ENCODE peak calls at places on chromosomes 16 and 17, in eight cellular contexts. A is stomach; Y is H1; K is HCT116; V is cardiac muscle cell; U is A549; M is CD4-positive, alpha-beta T cell; G is kidney epithelial cell. L is an unnamed sample.

GRCh38 chr17:61217878-61218437 is 181.7 kb upstream of the TBX2 start:
- DNase-seq in G (no peak), A (no peak), M (no peak), K (no peak), Y (no peak), V (no peak), U (no peak), L (no peak)

GRCh38 chr16:74035816-74036215 is 260.8 kb upstream of the PSMD7 start:
- DNase-seq in U (peak; percentile 25), Y (no peak), K (peak; percentile 7), M (no peak), V (peak; percentile 23), A (no peak), G (no peak), L (no peak)

GRCh38 chr17:13520899-13521572 is 80.7 kb downstream of the HS3ST3A1 start:
- DNase-seq in M (no peak), A (no peak), V (no peak), K (no peak), Y (no peak), U (no peak), G (no peak), L (no peak)

GRCh38 chr16:11734025-11734652 is 8.5 kb downstream of the TXNDC11 start:
- DNase-seq in Y (no peak), M (no peak), A (no peak), U (no peak), K (no peak), V (no peak), G (no peak), L (no peak)

GRCh38 chr16:81723098-81723723 is 55.9 kb upstream of the PLCG2 start:
- DNase-seq in V (peak; percentile 90), Y (no peak), U (peak; percentile 92), K (peak; percentile 92), M (peak; percentile 22), G (no peak), A (no peak), L (no peak)

GRCh38 chr17:50893183-50893993 is 27.2 kb upstream of the TOB1 start:
- DNase-seq in V (no peak), M (no peak), G (peak; percentile 97), U (peak; percentile 68), K (peak; percentile 71), Y (no peak), A (no peak), L (no peak)

GRCh38 chr17:59746849-59747445 is 39.5 kb downstream of the VMP1 start:
- DNase-seq in Y (no peak), G (no peak), K (no peak), U (peak; percentile 82), M (no peak), A (no peak), V (peak; percentile 49), L (no peak)

GRCh38 chr16:2963611-2964415 is at the start of gene KREMEN2:
- DNase-seq in M (no peak), U (peak; percentile 85), V (peak; percentile 56), G (no peak), A (no peak), Y (no peak), K (peak; percentile 74), L (peak; percentile 46)

GRCh38 chr17:40317880-40318834 is 9.2 kb downstream of the RARA start:
- DNase-seq in Y (peak; percentile 81), U (peak; percentile 98), V (peak; percentile 96), A (peak; percentile 97), M (peak; percentile 89), K (peak; percentile 88), G (peak; percentile 79), L (peak; percentile 88)

GRCh38 chr16:87051526-87052320 is 265.5 kb downstream of the C16orf95 start:
- DNase-seq in G (no peak), Y (no peak), M (no peak), A (no peak), V (no peak), U (no peak), K (no peak), L (no peak)

GRCh38 chr17:2705263-2705662 is 6.3 kb downstream of the CLUH start:
- DNase-seq in M (no peak), A (no peak), V (no peak), Y (no peak), G (peak; percentile 59), U (peak; percentile 45), K (no peak), L (no peak)

GRCh38 chr16:75550211-75550662 is 5.8 kb downstream of the TMEM231 start:
- DNase-seq in K (no peak), G (peak; percentile 26), V (no peak), A (peak; percentile 31), M (no peak), Y (peak; percentile 58), U (peak; percentile 61), L (no peak)

GRCh38 chr16:59665618-59666220 is 931.6 kb upstream of the GOT2 start:
- DNase-seq in V (no peak), A (no peak), U (no peak), M (no peak), G (no peak), Y (no peak), K (no peak), L (no peak)

GRCh38 chr16:1787322-1788094 is 4.7 kb downstream of the NUBP2 start:
- DNase-seq in Y (no peak), G (no peak), U (no peak), V (no peak), A (no peak), K (no peak), M (no peak), L (no peak)

GRCh38 chr16:19769239-19769638 is 51.2 kb downstream of the IQCK start:
- DNase-seq in V (no peak), A (no peak), G (no peak), M (no peak), K (no peak), U (no peak), Y (no peak), L (no peak)

GRCh38 chr17:65099941-65100315 is 37.2 kb upstream of the RGS9 start:
- DNase-seq in K (peak; percentile 80), V (no peak), Y (no peak), U (peak; percentile 84), M (peak; percentile 10), A (peak; percentile 45), G (peak; percentile 52), L (peak; percentile 71)

GRCh38 chr17:65102235-65102634 is 34.9 kb upstream of the RGS9 start:
- DNase-seq in G (no peak), K (no peak), M (no peak), A (no peak), Y (no peak), U (no peak), V (no peak), L (no peak)

GRCh38 chr17:65101371-65101770 is 35.8 kb upstream of the RGS9 start:
- DNase-seq in K (no peak), M (no peak), Y (no peak), U (no peak), A (no peak), G (no peak), V (no peak), L (no peak)

GRCh38 chr17:65099475-65099874 is 37.7 kb upstream of the RGS9 start:
- DNase-seq in A (no peak), M (no peak), G (no peak), K (no peak), U (no peak), Y (no peak), V (no peak), L (no peak)

GRCh38 chr17:65100316-65101140 is 36.6 kb upstream of the RGS9 start:
- DNase-seq in K (peak; percentile 70), V (peak; percentile 92), G (peak; percentile 12), M (peak; percentile 77), Y (peak; percentile 63), A (peak; percentile 91), U (peak; percentile 83), L (peak; percentile 82)
- TF ChIP-seq CTCF in K (peak; percentile 98), V (peak; percentile 87), G (peak; percentile 47), M (peak; percentile 76), Y (peak; percentile 75), A (no peak), U (peak; percentile 98), L (no peak)

GRCh38 chr17:79978545-79978852 is 57.2 kb downstream of the TBC1D16 start:
- DNase-seq in V (no peak), G (no peak), M (no peak), U (no peak), Y (no peak), K (no peak), A (no peak), L (no peak)
- TF ChIP-seq CTCF in V (no peak), G (no peak), M (no peak), U (no peak), Y (no peak), K (no peak), A (no peak), L (no peak)

DNA sequence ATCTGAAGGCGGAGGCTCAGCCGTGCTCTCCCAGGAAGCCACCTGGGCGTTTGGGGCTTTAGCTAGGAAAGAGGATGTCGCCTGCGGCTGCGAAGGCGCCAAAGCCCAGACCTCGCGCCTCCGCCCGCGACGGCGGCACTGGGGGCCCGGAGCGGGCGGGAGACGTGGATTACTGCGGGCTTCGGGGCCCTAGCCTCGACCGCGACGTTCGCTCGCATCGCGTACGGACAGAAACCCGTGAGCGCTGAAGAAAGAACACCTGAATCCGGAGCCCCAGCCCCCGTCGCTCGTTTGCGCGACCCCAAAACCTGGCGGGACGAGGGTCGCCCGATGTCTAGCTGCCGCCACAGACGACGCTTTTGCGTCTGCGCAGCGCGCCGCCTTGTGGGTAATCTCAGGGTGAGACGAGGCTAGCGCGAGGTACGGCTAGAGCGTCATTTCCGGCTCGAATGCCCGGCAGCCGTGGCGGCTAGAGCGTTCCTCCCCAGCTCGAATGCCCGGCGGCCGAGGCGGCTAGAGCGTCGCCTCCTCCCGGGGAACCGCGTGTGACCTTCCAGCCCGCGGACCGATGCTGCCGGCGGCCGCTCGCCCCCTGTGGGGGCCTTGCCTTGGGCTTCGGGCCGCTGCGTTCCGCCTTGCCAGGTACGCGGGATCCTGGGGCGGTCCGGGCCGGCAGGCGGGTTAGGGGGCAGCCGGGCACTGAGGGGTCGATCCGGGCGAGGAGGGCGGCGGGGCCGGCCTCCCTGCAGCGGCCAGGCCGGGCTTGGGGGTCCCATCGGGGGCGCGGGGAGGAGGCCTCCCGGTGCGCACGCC is at the start of gene MRPL12:
- DNase-seq in V (peak; percentile 98), G (peak; percentile 65), K (peak; percentile 90), M (peak; percentile 84), A (peak; percentile 94), Y (peak; percentile 72), U (peak; percentile 96), L (peak; percentile 84)
- TF ChIP-seq CTCF in V (peak; percentile 6), G (no peak), K (no peak), M (peak; percentile 12), A (no peak), Y (peak; percentile 18), U (no peak), L (no peak)

DNA sequence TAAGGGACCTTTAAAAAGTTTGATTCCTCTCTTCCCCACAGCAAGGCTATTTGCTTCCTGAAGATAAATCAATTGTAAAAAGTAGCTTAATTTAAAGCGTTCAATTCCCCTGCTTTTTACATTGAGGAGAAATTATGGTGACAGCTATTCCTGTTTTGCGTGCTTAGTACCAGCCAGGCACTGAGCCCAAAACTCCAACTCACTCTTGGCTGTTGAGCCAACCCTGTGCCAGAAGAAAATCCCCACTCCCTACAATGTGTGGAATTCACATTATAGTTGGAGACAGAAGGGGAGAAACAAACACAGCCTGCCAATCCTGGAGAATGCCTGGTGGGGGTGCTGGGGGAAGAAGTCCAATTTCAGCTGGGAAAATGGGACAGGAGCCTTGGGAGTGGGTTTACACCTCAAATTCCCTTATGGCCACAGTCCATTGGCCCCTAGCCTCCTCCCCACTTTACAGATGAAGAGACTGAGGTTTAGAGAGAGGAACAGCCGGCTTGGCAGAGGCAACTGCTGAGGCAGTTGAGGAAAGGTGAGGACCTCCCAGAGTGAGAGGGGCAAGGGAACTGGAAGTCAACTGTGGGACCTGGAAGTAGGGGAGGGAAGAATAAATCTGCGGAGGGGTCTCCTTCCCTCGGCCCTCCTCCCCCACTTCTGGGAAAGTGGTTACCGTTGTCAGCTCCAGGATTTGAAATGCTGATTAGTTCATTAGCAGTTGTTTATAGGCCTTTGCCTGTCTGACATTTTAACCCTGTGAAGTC is 26.1 kb downstream of the CDH1 start:
- DNase-seq in Y (no peak), U (no peak), A (no peak), K (no peak), M (no peak), V (no peak), G (no peak), L (no peak)
- TF ChIP-seq CTCF in Y (no peak), U (no peak), A (no peak), K (no peak), M (no peak), V (no peak), G (no peak), L (no peak)

L was measured in activated B cell treated with CpG ODN at 0.5 μM for 24 hours.